ENCODE peak calls at places on chromosomes 13 and 19, in ten cellular contexts. One of them, this sample, is unnamed.

GRCh38 chr13:35771898-35772297 is 295.4 kb upstream of the MAB21L1 start:
- DNase-seq in thoracic aorta: no peak
- DNase-seq in activated naive CD4-positive, alpha-beta T cell: no peak
- DNase-seq in mesenchymal stem cell: peak
- DNase-seq in CD4-positive, alpha-beta T cell: no peak
- DNase-seq in mammary epithelial cell: peak
- DNase-seq in NCI-H1105 treated with DMSO at 0.1 percent for 48 hours: no peak
- DNase-seq in stimulated activated CD4-positive, alpha-beta T cell treated with anti-CD3 and anti-CD28 coated beads, Interleukin-1b, Interleukin-23, amount 100 ng/mL, for 24 hours: no peak
- DNase-seq in right atrium auricular region: no peak
- DNase-seq in NCI-H187: no peak
- DNase-seq in this sample: peak

GRCh38 chr13:75072368-75072767 is 409.6 kb downstream of the TBC1D4 start:
- DNase-seq in activated naive CD4-positive, alpha-beta T cell: no peak
- DNase-seq in right atrium auricular region: no peak
- DNase-seq in stimulated activated CD4-positive, alpha-beta T cell treated with anti-CD3 and anti-CD28 coated beads, Interleukin-1b, Interleukin-23, amount 100 ng/mL, for 24 hours: no peak
- DNase-seq in mesenchymal stem cell: no peak
- DNase-seq in thoracic aorta: no peak
- DNase-seq in NCI-H187: no peak
- DNase-seq in NCI-H1105 treated with DMSO at 0.1 percent for 48 hours: no peak
- DNase-seq in CD4-positive, alpha-beta T cell: no peak
- DNase-seq in mammary epithelial cell: no peak
- DNase-seq in this sample: no peak

GRCh38 chr19:13098291-13099072 is 4.2 kb downstream of the LYL1 start:
- DNase-seq in thoracic aorta: no peak
- DNase-seq in mammary epithelial cell: no peak
- DNase-seq in activated naive CD4-positive, alpha-beta T cell: no peak
- DNase-seq in mesenchymal stem cell: peak
- DNase-seq in NCI-H1105 treated with DMSO at 0.1 percent for 48 hours: no peak
- DNase-seq in NCI-H187: no peak
- DNase-seq in stimulated activated CD4-positive, alpha-beta T cell treated with anti-CD3 and anti-CD28 coated beads, Interleukin-1b, Interleukin-23, amount 100 ng/mL, for 24 hours: no peak
- DNase-seq in right atrium auricular region: no peak
- DNase-seq in CD4-positive, alpha-beta T cell: peak
- DNase-seq in this sample: no peak

GRCh38 chr19:48044561-48044960 is 682 bp upstream of the CABP5 start:
- DNase-seq in right atrium auricular region: no peak
- DNase-seq in thoracic aorta: no peak
- DNase-seq in activated naive CD4-positive, alpha-beta T cell: no peak
- DNase-seq in CD4-positive, alpha-beta T cell: no peak
- DNase-seq in stimulated activated CD4-positive, alpha-beta T cell treated with anti-CD3 and anti-CD28 coated beads, Interleukin-1b, Interleukin-23, amount 100 ng/mL, for 24 hours: no peak
- DNase-seq in mesenchymal stem cell: no peak
- DNase-seq in NCI-H187: no peak
- DNase-seq in mammary epithelial cell: no peak
- DNase-seq in NCI-H1105 treated with DMSO at 0.1 percent for 48 hours: no peak
- DNase-seq in this sample: peak

GRCh38 chr13:38662362-38662761 is 24.5 kb upstream of the FREM2 start:
- DNase-seq in mammary epithelial cell: peak
- DNase-seq in stimulated activated CD4-positive, alpha-beta T cell treated with anti-CD3 and anti-CD28 coated beads, Interleukin-1b, Interleukin-23, amount 100 ng/mL, for 24 hours: no peak
- DNase-seq in mesenchymal stem cell: peak
- DNase-seq in NCI-H1105 treated with DMSO at 0.1 percent for 48 hours: peak
- DNase-seq in thoracic aorta: no peak
- DNase-seq in NCI-H187: no peak
- DNase-seq in CD4-positive, alpha-beta T cell: no peak
- DNase-seq in activated naive CD4-positive, alpha-beta T cell: no peak
- DNase-seq in right atrium auricular region: no peak
- DNase-seq in this sample: no peak

GRCh38 chr19:31338069-31338767 is 11.0 kb downstream of the TSHZ3 start:
- DNase-seq in right atrium auricular region: peak
- DNase-seq in mesenchymal stem cell: peak
- DNase-seq in NCI-H187: no peak
- DNase-seq in CD4-positive, alpha-beta T cell: no peak
- DNase-seq in NCI-H1105 treated with DMSO at 0.1 percent for 48 hours: peak
- DNase-seq in mammary epithelial cell: no peak
- DNase-seq in stimulated activated CD4-positive, alpha-beta T cell treated with anti-CD3 and anti-CD28 coated beads, Interleukin-1b, Interleukin-23, amount 100 ng/mL, for 24 hours: no peak
- DNase-seq in thoracic aorta: no peak
- DNase-seq in activated naive CD4-positive, alpha-beta T cell: no peak
- DNase-seq in this sample: no peak

GRCh38 chr13:49620170-49620621 is 8.1 kb upstream of the ARL11 start:
- DNase-seq in CD4-positive, alpha-beta T cell: no peak
- DNase-seq in mammary epithelial cell: no peak
- DNase-seq in stimulated activated CD4-positive, alpha-beta T cell treated with anti-CD3 and anti-CD28 coated beads, Interleukin-1b, Interleukin-23, amount 100 ng/mL, for 24 hours: no peak
- DNase-seq in thoracic aorta: no peak
- DNase-seq in mesenchymal stem cell: no peak
- DNase-seq in NCI-H1105 treated with DMSO at 0.1 percent for 48 hours: no peak
- DNase-seq in NCI-H187: no peak
- DNase-seq in activated naive CD4-positive, alpha-beta T cell: no peak
- DNase-seq in right atrium auricular region: no peak
- DNase-seq in this sample: no peak

GRCh38 chr19:10747674-10748073 is 29.8 kb downstream of the DNM2 start:
- DNase-seq in thoracic aorta: no peak
- DNase-seq in NCI-H1105 treated with DMSO at 0.1 percent for 48 hours: no peak
- DNase-seq in mammary epithelial cell: no peak
- DNase-seq in CD4-positive, alpha-beta T cell: no peak
- DNase-seq in activated naive CD4-positive, alpha-beta T cell: no peak
- DNase-seq in right atrium auricular region: no peak
- DNase-seq in NCI-H187: no peak
- DNase-seq in stimulated activated CD4-positive, alpha-beta T cell treated with anti-CD3 and anti-CD28 coated beads, Interleukin-1b, Interleukin-23, amount 100 ng/mL, for 24 hours: no peak
- DNase-seq in mesenchymal stem cell: no peak
- DNase-seq in this sample: no peak

GRCh38 chr19:46656541-46656940 is 4.4 kb downstream of the DACT3 start:
- DNase-seq in thoracic aorta: no peak
- DNase-seq in mesenchymal stem cell: no peak
- DNase-seq in NCI-H187: no peak
- DNase-seq in activated naive CD4-positive, alpha-beta T cell: no peak
- DNase-seq in CD4-positive, alpha-beta T cell: no peak
- DNase-seq in stimulated activated CD4-positive, alpha-beta T cell treated with anti-CD3 and anti-CD28 coated beads, Interleukin-1b, Interleukin-23, amount 100 ng/mL, for 24 hours: no peak
- DNase-seq in right atrium auricular region: no peak
- DNase-seq in mammary epithelial cell: no peak
- DNase-seq in NCI-H1105 treated with DMSO at 0.1 percent for 48 hours: no peak
- DNase-seq in this sample: no peak

GRCh38 chr19:18496167-18496979 is 25.5 kb downstream of the ELL start:
- DNase-seq in thoracic aorta: no peak
- DNase-seq in CD4-positive, alpha-beta T cell: peak
- DNase-seq in NCI-H187: no peak
- DNase-seq in NCI-H1105 treated with DMSO at 0.1 percent for 48 hours: peak
- DNase-seq in stimulated activated CD4-positive, alpha-beta T cell treated with anti-CD3 and anti-CD28 coated beads, Interleukin-1b, Interleukin-23, amount 100 ng/mL, for 24 hours: no peak
- DNase-seq in mesenchymal stem cell: peak
- DNase-seq in right atrium auricular region: no peak
- DNase-seq in activated naive CD4-positive, alpha-beta T cell: no peak
- DNase-seq in mammary epithelial cell: peak
- DNase-seq in this sample: no peak

GRCh38 chr19:17086129-17086528 is 10.6 kb downstream of the MYO9B start:
- DNase-seq in right atrium auricular region: no peak
- DNase-seq in NCI-H187: no peak
- DNase-seq in stimulated activated CD4-positive, alpha-beta T cell treated with anti-CD3 and anti-CD28 coated beads, Interleukin-1b, Interleukin-23, amount 100 ng/mL, for 24 hours: no peak
- DNase-seq in CD4-positive, alpha-beta T cell: no peak
- DNase-seq in thoracic aorta: no peak
- DNase-seq in NCI-H1105 treated with DMSO at 0.1 percent for 48 hours: no peak
- DNase-seq in activated naive CD4-positive, alpha-beta T cell: no peak
- DNase-seq in mesenchymal stem cell: no peak
- DNase-seq in mammary epithelial cell: no peak
- DNase-seq in this sample: no peak

GRCh38 chr13:112072531-112073244 is 5.7 kb downstream of the SOX1 start:
- DNase-seq in CD4-positive, alpha-beta T cell: no peak
- DNase-seq in right atrium auricular region: no peak
- DNase-seq in NCI-H187: peak
- DNase-seq in thoracic aorta: no peak
- DNase-seq in stimulated activated CD4-positive, alpha-beta T cell treated with anti-CD3 and anti-CD28 coated beads, Interleukin-1b, Interleukin-23, amount 100 ng/mL, for 24 hours: no peak
- DNase-seq in mammary epithelial cell: no peak
- DNase-seq in activated naive CD4-positive, alpha-beta T cell: no peak
- DNase-seq in mesenchymal stem cell: no peak
- DNase-seq in NCI-H1105 treated with DMSO at 0.1 percent for 48 hours: peak
- DNase-seq in this sample: no peak

GRCh38 chr19:35899547-35900214 is 659 bp downstream of the NFKBID start:
- DNase-seq in CD4-positive, alpha-beta T cell: peak
- DNase-seq in NCI-H1105 treated with DMSO at 0.1 percent for 48 hours: peak
- DNase-seq in mammary epithelial cell: peak
- DNase-seq in activated naive CD4-positive, alpha-beta T cell: peak
- DNase-seq in mesenchymal stem cell: peak
- DNase-seq in NCI-H187: peak
- DNase-seq in right atrium auricular region: peak
- DNase-seq in stimulated activated CD4-positive, alpha-beta T cell treated with anti-CD3 and anti-CD28 coated beads, Interleukin-1b, Interleukin-23, amount 100 ng/mL, for 24 hours: peak
- DNase-seq in thoracic aorta: no peak
- DNase-seq in this sample: peak

GRCh38 chr13:100473087-100473486 is 115.5 kb downstream of the GGACT start:
- DNase-seq in mammary epithelial cell: no peak
- DNase-seq in CD4-positive, alpha-beta T cell: no peak
- DNase-seq in stimulated activated CD4-positive, alpha-beta T cell treated with anti-CD3 and anti-CD28 coated beads, Interleukin-1b, Interleukin-23, amount 100 ng/mL, for 24 hours: no peak
- DNase-seq in mesenchymal stem cell: no peak
- DNase-seq in NCI-H1105 treated with DMSO at 0.1 percent for 48 hours: no peak
- DNase-seq in activated naive CD4-positive, alpha-beta T cell: no peak
- DNase-seq in right atrium auricular region: no peak
- DNase-seq in NCI-H187: no peak
- DNase-seq in thoracic aorta: no peak
- DNase-seq in this sample: no peak

GRCh38 chr13:81714513-81714912 is 1373.6 kb upstream of the SPRY2 start:
- DNase-seq in NCI-H187: no peak
- DNase-seq in mammary epithelial cell: no peak
- DNase-seq in CD4-positive, alpha-beta T cell: no peak
- DNase-seq in activated naive CD4-positive, alpha-beta T cell: no peak
- DNase-seq in stimulated activated CD4-positive, alpha-beta T cell treated with anti-CD3 and anti-CD28 coated beads, Interleukin-1b, Interleukin-23, amount 100 ng/mL, for 24 hours: no peak
- DNase-seq in right atrium auricular region: no peak
- DNase-seq in thoracic aorta: no peak
- DNase-seq in NCI-H1105 treated with DMSO at 0.1 percent for 48 hours: no peak
- DNase-seq in mesenchymal stem cell: no peak
- DNase-seq in this sample: no peak

GRCh38 chr19:38020331-38020730 is 113.3 kb downstream of the SIPA1L3 start:
- DNase-seq in mesenchymal stem cell: no peak
- DNase-seq in NCI-H1105 treated with DMSO at 0.1 percent for 48 hours: no peak
- DNase-seq in activated naive CD4-positive, alpha-beta T cell: no peak
- DNase-seq in thoracic aorta: no peak
- DNase-seq in right atrium auricular region: no peak
- DNase-seq in mammary epithelial cell: no peak
- DNase-seq in stimulated activated CD4-positive, alpha-beta T cell treated with anti-CD3 and anti-CD28 coated beads, Interleukin-1b, Interleukin-23, amount 100 ng/mL, for 24 hours: no peak
- DNase-seq in NCI-H187: no peak
- DNase-seq in CD4-positive, alpha-beta T cell: no peak
- DNase-seq in this sample: no peak

GRCh38 chr19:38977445-38978314 is 2.1 kb upstream of the FBXO17 start:
- DNase-seq in right atrium auricular region: no peak
- DNase-seq in NCI-H1105 treated with DMSO at 0.1 percent for 48 hours: no peak
- DNase-seq in stimulated activated CD4-positive, alpha-beta T cell treated with anti-CD3 and anti-CD28 coated beads, Interleukin-1b, Interleukin-23, amount 100 ng/mL, for 24 hours: peak
- DNase-seq in mammary epithelial cell: peak
- DNase-seq in CD4-positive, alpha-beta T cell: no peak
- DNase-seq in mesenchymal stem cell: peak
- DNase-seq in thoracic aorta: no peak
- DNase-seq in NCI-H187: no peak
- DNase-seq in activated naive CD4-positive, alpha-beta T cell: no peak
- DNase-seq in this sample: no peak

GRCh38 chr13:102291587-102292218 is 110.1 kb downstream of the FGF14 start:
- DNase-seq in NCI-H187: no peak
- DNase-seq in thoracic aorta: no peak
- DNase-seq in mammary epithelial cell: no peak
- DNase-seq in right atrium auricular region: no peak
- DNase-seq in stimulated activated CD4-positive, alpha-beta T cell treated with anti-CD3 and anti-CD28 coated beads, Interleukin-1b, Interleukin-23, amount 100 ng/mL, for 24 hours: no peak
- DNase-seq in NCI-H1105 treated with DMSO at 0.1 percent for 48 hours: no peak
- DNase-seq in CD4-positive, alpha-beta T cell: no peak
- DNase-seq in activated naive CD4-positive, alpha-beta T cell: no peak
- DNase-seq in mesenchymal stem cell: peak
- DNase-seq in this sample: no peak

GRCh38 chr13:99120751-99121150 is 79.9 kb upstream of the UBAC2 start:
- DNase-seq in activated naive CD4-positive, alpha-beta T cell: no peak
- DNase-seq in NCI-H1105 treated with DMSO at 0.1 percent for 48 hours: no peak
- DNase-seq in mammary epithelial cell: no peak
- DNase-seq in thoracic aorta: no peak
- DNase-seq in CD4-positive, alpha-beta T cell: no peak
- DNase-seq in mesenchymal stem cell: no peak
- DNase-seq in stimulated activated CD4-positive, alpha-beta T cell treated with anti-CD3 and anti-CD28 coated beads, Interleukin-1b, Interleukin-23, amount 100 ng/mL, for 24 hours: no peak
- DNase-seq in right atrium auricular region: no peak
- DNase-seq in NCI-H187: no peak
- DNase-seq in this sample: no peak

GRCh38 chr13:53197424-53197823 is 168.8 kb downstream of the OLFM4 start:
- DNase-seq in stimulated activated CD4-positive, alpha-beta T cell treated with anti-CD3 and anti-CD28 coated beads, Interleukin-1b, Interleukin-23, amount 100 ng/mL, for 24 hours: no peak
- DNase-seq in mammary epithelial cell: no peak
- DNase-seq in mesenchymal stem cell: no peak
- DNase-seq in thoracic aorta: no peak
- DNase-seq in activated naive CD4-positive, alpha-beta T cell: no peak
- DNase-seq in right atrium auricular region: no peak
- DNase-seq in NCI-H187: no peak
- DNase-seq in NCI-H1105 treated with DMSO at 0.1 percent for 48 hours: peak
- DNase-seq in CD4-positive, alpha-beta T cell: no peak
- DNase-seq in this sample: no peak

GRCh38 chr13:74000906-74001305 is 133.3 kb downstream of the KLF12 start:
- DNase-seq in stimulated activated CD4-positive, alpha-beta T cell treated with anti-CD3 and anti-CD28 coated beads, Interleukin-1b, Interleukin-23, amount 100 ng/mL, for 24 hours: no peak
- DNase-seq in NCI-H187: no peak
- DNase-seq in thoracic aorta: no peak
- DNase-seq in mesenchymal stem cell: no peak
- DNase-seq in NCI-H1105 treated with DMSO at 0.1 percent for 48 hours: no peak
- DNase-seq in activated naive CD4-positive, alpha-beta T cell: no peak
- DNase-seq in right atrium auricular region: no peak
- DNase-seq in mammary epithelial cell: no peak
- DNase-seq in CD4-positive, alpha-beta T cell: no peak
- DNase-seq in this sample: no peak

GRCh38 chr13:32228330-32229041 is 86.7 kb downstream of the ZAR1L start:
- DNase-seq in activated naive CD4-positive, alpha-beta T cell: no peak
- DNase-seq in right atrium auricular region: no peak
- DNase-seq in thoracic aorta: no peak
- DNase-seq in NCI-H1105 treated with DMSO at 0.1 percent for 48 hours: peak
- DNase-seq in mesenchymal stem cell: peak
- DNase-seq in CD4-positive, alpha-beta T cell: no peak
- DNase-seq in NCI-H187: no peak
- DNase-seq in mammary epithelial cell: peak
- DNase-seq in stimulated activated CD4-positive, alpha-beta T cell treated with anti-CD3 and anti-CD28 coated beads, Interleukin-1b, Interleukin-23, amount 100 ng/mL, for 24 hours: no peak
- DNase-seq in this sample: no peak

GRCh38 chr13:49428041-49428763 is 15.7 kb downstream of the CAB39L start:
- DNase-seq in activated naive CD4-positive, alpha-beta T cell: no peak
- DNase-seq in mammary epithelial cell: no peak
- DNase-seq in NCI-H187: no peak
- DNase-seq in thoracic aorta: no peak
- DNase-seq in stimulated activated CD4-positive, alpha-beta T cell treated with anti-CD3 and anti-CD28 coated beads, Interleukin-1b, Interleukin-23, amount 100 ng/mL, for 24 hours: no peak
- DNase-seq in NCI-H1105 treated with DMSO at 0.1 percent for 48 hours: no peak
- DNase-seq in right atrium auricular region: no peak
- DNase-seq in mesenchymal stem cell: no peak
- DNase-seq in CD4-positive, alpha-beta T cell: no peak
- DNase-seq in this sample: no peak

GRCh38 chr19:31678421-31678820 is 329.2 kb upstream of the TSHZ3 start:
- DNase-seq in CD4-positive, alpha-beta T cell: no peak
- DNase-seq in NCI-H187: no peak
- DNase-seq in NCI-H1105 treated with DMSO at 0.1 percent for 48 hours: no peak
- DNase-seq in mesenchymal stem cell: no peak
- DNase-seq in mammary epithelial cell: no peak
- DNase-seq in thoracic aorta: no peak
- DNase-seq in stimulated activated CD4-positive, alpha-beta T cell treated with anti-CD3 and anti-CD28 coated beads, Interleukin-1b, Interleukin-23, amount 100 ng/mL, for 24 hours: no peak
- DNase-seq in activated naive CD4-positive, alpha-beta T cell: no peak
- DNase-seq in right atrium auricular region: no peak
- DNase-seq in this sample: no peak

GRCh38 chr13:33204130-33204927 is 81.2 kb downstream of the STARD13 start:
- DNase-seq in right atrium auricular region: peak
- DNase-seq in NCI-H1105 treated with DMSO at 0.1 percent for 48 hours: no peak
- DNase-seq in stimulated activated CD4-positive, alpha-beta T cell treated with anti-CD3 and anti-CD28 coated beads, Interleukin-1b, Interleukin-23, amount 100 ng/mL, for 24 hours: no peak
- DNase-seq in NCI-H187: no peak
- DNase-seq in thoracic aorta: peak
- DNase-seq in mammary epithelial cell: no peak
- DNase-seq in mesenchymal stem cell: peak
- DNase-seq in activated naive CD4-positive, alpha-beta T cell: no peak
- DNase-seq in CD4-positive, alpha-beta T cell: no peak
- DNase-seq in this sample: no peak

GRCh38 chr13:62337109-62337880 is 921.6 kb upstream of the PCDH20 start:
- DNase-seq in activated naive CD4-positive, alpha-beta T cell: no peak
- DNase-seq in thoracic aorta: no peak
- DNase-seq in mesenchymal stem cell: no peak
- DNase-seq in right atrium auricular region: no peak
- DNase-seq in NCI-H1105 treated with DMSO at 0.1 percent for 48 hours: no peak
- DNase-seq in CD4-positive, alpha-beta T cell: no peak
- DNase-seq in NCI-H187: no peak
- DNase-seq in mammary epithelial cell: no peak
- DNase-seq in stimulated activated CD4-positive, alpha-beta T cell treated with anti-CD3 and anti-CD28 coated beads, Interleukin-1b, Interleukin-23, amount 100 ng/mL, for 24 hours: no peak
- DNase-seq in this sample: no peak

GRCh38 chr13:71034018-71034417 is 833.0 kb downstream of the DACH1 start:
- DNase-seq in NCI-H1105 treated with DMSO at 0.1 percent for 48 hours: no peak
- DNase-seq in thoracic aorta: no peak
- DNase-seq in NCI-H187: no peak
- DNase-seq in right atrium auricular region: no peak
- DNase-seq in stimulated activated CD4-positive, alpha-beta T cell treated with anti-CD3 and anti-CD28 coated beads, Interleukin-1b, Interleukin-23, amount 100 ng/mL, for 24 hours: no peak
- DNase-seq in activated naive CD4-positive, alpha-beta T cell: no peak
- DNase-seq in mammary epithelial cell: no peak
- DNase-seq in mesenchymal stem cell: no peak
- DNase-seq in CD4-positive, alpha-beta T cell: no peak
- DNase-seq in this sample: no peak

GRCh38 chr13:60028021-60028420 is 135.7 kb downstream of the DIAPH3 start:
- DNase-seq in mesenchymal stem cell: no peak
- DNase-seq in NCI-H187: no peak
- DNase-seq in thoracic aorta: no peak
- DNase-seq in right atrium auricular region: no peak
- DNase-seq in mammary epithelial cell: no peak
- DNase-seq in stimulated activated CD4-positive, alpha-beta T cell treated with anti-CD3 and anti-CD28 coated beads, Interleukin-1b, Interleukin-23, amount 100 ng/mL, for 24 hours: no peak
- DNase-seq in activated naive CD4-positive, alpha-beta T cell: no peak
- DNase-seq in CD4-positive, alpha-beta T cell: no peak
- DNase-seq in NCI-H1105 treated with DMSO at 0.1 percent for 48 hours: no peak
- DNase-seq in this sample: no peak

This sample was measured in SW 1271.